ENCODE peak calls at places on chromosomes 2 and 18, in seven cellular contexts. One of them, this sample, is unnamed.

GRCh38 chr18:24417465-24417864 is 9.0 kb upstream of the IMPACT start:
- DNase-seq in lung: no peak
- DNase-seq in KBM-7: no peak
- DNase-seq in T follicular helper cell: no peak
- DNase-seq in KG1: no peak
- DNase-seq in IMR-90: no peak
- DNase-seq in AG09309: no peak
- DNase-seq in this sample: no peak

GRCh38 chr2:164739966-164740365 is 101.7 kb downstream of the COBLL1 start:
- DNase-seq in IMR-90: peak
- DNase-seq in T follicular helper cell: no peak
- DNase-seq in KG1: no peak
- DNase-seq in lung: no peak
- DNase-seq in KBM-7: no peak
- DNase-seq in AG09309: peak
- DNase-seq in this sample: no peak

GRCh38 chr2:16640867-16641266 is 24.8 kb downstream of the CYRIA start:
- DNase-seq in IMR-90: peak
- DNase-seq in T follicular helper cell: no peak
- DNase-seq in KG1: no peak
- DNase-seq in KBM-7: no peak
- DNase-seq in AG09309: no peak
- DNase-seq in lung: no peak
- DNase-seq in this sample: no peak

GRCh38 chr2:66919286-66919685 is 477.8 kb upstream of the ETAA1 start:
- DNase-seq in KG1: no peak
- DNase-seq in AG09309: no peak
- DNase-seq in T follicular helper cell: no peak
- DNase-seq in lung: no peak
- DNase-seq in IMR-90: no peak
- DNase-seq in KBM-7: no peak
- DNase-seq in this sample: no peak

GRCh38 chr2:96869281-96869823 is 528 bp downstream of the SEMA4C start:
- DNase-seq in KBM-7: no peak
- DNase-seq in lung: peak
- DNase-seq in KG1: no peak
- DNase-seq in T follicular helper cell: no peak
- DNase-seq in IMR-90: peak
- DNase-seq in AG09309: no peak
- DNase-seq in this sample: no peak

GRCh38 chr2:100752628-100753333 is 67.2 kb upstream of the NPAS2 start:
- DNase-seq in IMR-90: peak
- DNase-seq in KBM-7: no peak
- DNase-seq in AG09309: peak
- DNase-seq in T follicular helper cell: no peak
- DNase-seq in lung: no peak
- DNase-seq in KG1: no peak
- DNase-seq in this sample: no peak

GRCh38 chr2:29580223-29580622 is 341.2 kb downstream of the ALK start:
- DNase-seq in IMR-90: no peak
- DNase-seq in KG1: no peak
- DNase-seq in lung: no peak
- DNase-seq in AG09309: peak
- DNase-seq in KBM-7: no peak
- DNase-seq in T follicular helper cell: no peak
- DNase-seq in this sample: no peak

GRCh38 chr2:112916145-112916571 is 5.2 kb downstream of the IL37 start:
- DNase-seq in KG1: no peak
- DNase-seq in KBM-7: no peak
- DNase-seq in lung: no peak
- DNase-seq in IMR-90: no peak
- DNase-seq in T follicular helper cell: no peak
- DNase-seq in AG09309: no peak
- DNase-seq in this sample: no peak

GRCh38 chr2:226652388-226652787 is 147.2 kb downstream of the IRS1 start:
- DNase-seq in IMR-90: peak
- DNase-seq in lung: no peak
- DNase-seq in T follicular helper cell: no peak
- DNase-seq in KG1: no peak
- DNase-seq in AG09309: peak
- DNase-seq in KBM-7: no peak
- DNase-seq in this sample: no peak

GRCh38 chr2:100064592-100065006 is 77.8 kb downstream of the AFF3 start:
- DNase-seq in AG09309: no peak
- DNase-seq in KG1: no peak
- DNase-seq in KBM-7: no peak
- DNase-seq in IMR-90: no peak
- DNase-seq in T follicular helper cell: no peak
- DNase-seq in lung: no peak
- DNase-seq in this sample: no peak

GRCh38 chr2:132037527-132038178 is 124.1 kb downstream of the ANKRD30BL start:
- DNase-seq in T follicular helper cell: no peak
- DNase-seq in KBM-7: no peak
- DNase-seq in IMR-90: no peak
- DNase-seq in AG09309: no peak
- DNase-seq in lung: no peak
- DNase-seq in KG1: no peak
- DNase-seq in this sample: no peak

GRCh38 chr18:23189768-23190661 is 54.7 kb downstream of the CABLES1 start:
- DNase-seq in KG1: no peak
- DNase-seq in KBM-7: no peak
- DNase-seq in T follicular helper cell: no peak
- DNase-seq in IMR-90: no peak
- DNase-seq in AG09309: no peak
- DNase-seq in lung: peak
- DNase-seq in this sample: no peak

GRCh38 chr2:52465267-52465666 is 1302.3 kb upstream of the CHAC2 start:
- DNase-seq in KBM-7: no peak
- DNase-seq in IMR-90: peak
- DNase-seq in KG1: no peak
- DNase-seq in T follicular helper cell: no peak
- DNase-seq in AG09309: no peak
- DNase-seq in lung: no peak
- DNase-seq in this sample: no peak

GRCh38 chr2:100998235-100998573 is 3.9 kb upstream of the RPL31 start:
- DNase-seq in KG1: no peak
- DNase-seq in T follicular helper cell: no peak
- DNase-seq in KBM-7: no peak
- DNase-seq in AG09309: no peak
- DNase-seq in IMR-90: no peak
- DNase-seq in lung: no peak
- DNase-seq in this sample: no peak

GRCh38 chr2:223052710-223053261 is 796 bp downstream of the KCNE4 start:
- DNase-seq in lung: no peak
- DNase-seq in KBM-7: no peak
- DNase-seq in AG09309: no peak
- DNase-seq in KG1: no peak
- DNase-seq in IMR-90: no peak
- DNase-seq in T follicular helper cell: no peak
- DNase-seq in this sample: no peak

GRCh38 chr18:8264861-8265411 is 344.3 kb upstream of the RAB12 start:
- DNase-seq in T follicular helper cell: no peak
- DNase-seq in KBM-7: no peak
- DNase-seq in IMR-90: peak
- DNase-seq in AG09309: no peak
- DNase-seq in KG1: no peak
- DNase-seq in lung: no peak
- DNase-seq in this sample: no peak

GRCh38 chr2:239343460-239343859 is 57.4 kb downstream of the HDAC4 start:
- DNase-seq in AG09309: no peak
- DNase-seq in lung: no peak
- DNase-seq in T follicular helper cell: no peak
- DNase-seq in KG1: no peak
- DNase-seq in KBM-7: no peak
- DNase-seq in IMR-90: no peak
- DNase-seq in this sample: no peak

GRCh38 chr2:735670-736218 is 58.5 kb upstream of the TMEM18 start:
- DNase-seq in KBM-7: no peak
- DNase-seq in AG09309: no peak
- DNase-seq in lung: no peak
- DNase-seq in T follicular helper cell: no peak
- DNase-seq in KG1: no peak
- DNase-seq in IMR-90: no peak
- DNase-seq in this sample: no peak

GRCh38 chr18:2657043-2657512 is 1.6 kb downstream of the SMCHD1 start:
- DNase-seq in IMR-90: no peak
- DNase-seq in KG1: no peak
- DNase-seq in KBM-7: peak
- DNase-seq in AG09309: no peak
- DNase-seq in T follicular helper cell: no peak
- DNase-seq in lung: no peak
- DNase-seq in this sample: no peak

GRCh38 chr18:76979906-76980305 is 152.7 kb downstream of the MBP start:
- DNase-seq in lung: no peak
- DNase-seq in IMR-90: no peak
- DNase-seq in KBM-7: no peak
- DNase-seq in KG1: no peak
- DNase-seq in AG09309: no peak
- DNase-seq in T follicular helper cell: no peak
- DNase-seq in this sample: no peak

GRCh38 chr2:228767196-228767595 is 503.9 kb downstream of the PID1 start:
- DNase-seq in AG09309: peak
- DNase-seq in IMR-90: peak
- DNase-seq in T follicular helper cell: no peak
- DNase-seq in lung: no peak
- DNase-seq in KBM-7: no peak
- DNase-seq in KG1: no peak
- DNase-seq in this sample: no peak

GRCh38 chr18:12423393-12423792 is 15.7 kb downstream of the PRELID3A start:
- DNase-seq in IMR-90: no peak
- DNase-seq in AG09309: no peak
- DNase-seq in lung: no peak
- DNase-seq in KBM-7: no peak
- DNase-seq in KG1: no peak
- DNase-seq in T follicular helper cell: no peak
- DNase-seq in this sample: no peak

GRCh38 chr2:232400244-232401015 is 6.2 kb upstream of the ALPG start:
- DNase-seq in T follicular helper cell: no peak
- DNase-seq in lung: no peak
- DNase-seq in KG1: no peak
- DNase-seq in KBM-7: no peak
- DNase-seq in AG09309: no peak
- DNase-seq in IMR-90: no peak
- DNase-seq in this sample: no peak

GRCh38 chr2:158664987-158665386 is 130.1 kb upstream of the DAPL1 start:
- DNase-seq in KG1: no peak
- DNase-seq in lung: no peak
- DNase-seq in KBM-7: no peak
- DNase-seq in AG09309: no peak
- DNase-seq in IMR-90: peak
- DNase-seq in T follicular helper cell: no peak
- DNase-seq in this sample: no peak

GRCh38 chr2:3585239-3586109 is 9.4 kb upstream of the COLEC11 start:
- DNase-seq in AG09309: no peak
- DNase-seq in IMR-90: peak
- DNase-seq in KBM-7: no peak
- DNase-seq in lung: peak
- DNase-seq in KG1: no peak
- DNase-seq in T follicular helper cell: no peak
- DNase-seq in this sample: no peak

GRCh38 chr2:127410871-127411396 is 7.3 kb upstream of the PROC start:
- DNase-seq in KBM-7: no peak
- DNase-seq in lung: peak
- DNase-seq in KG1: no peak
- DNase-seq in IMR-90: peak
- DNase-seq in AG09309: peak
- DNase-seq in T follicular helper cell: no peak
- DNase-seq in this sample: no peak

GRCh38 chr2:71923143-71923525 is 224.5 kb downstream of the CYP26B1 start:
- DNase-seq in T follicular helper cell: no peak
- DNase-seq in lung: peak
- DNase-seq in KBM-7: no peak
- DNase-seq in IMR-90: no peak
- DNase-seq in AG09309: peak
- DNase-seq in KG1: no peak
- DNase-seq in this sample: no peak

GRCh38 chr2:197813093-197813787 is 8.8 kb downstream of the PLCL1 start:
- DNase-seq in KBM-7: peak
- DNase-seq in T follicular helper cell: no peak
- DNase-seq in lung: no peak
- DNase-seq in AG09309: no peak
- DNase-seq in IMR-90: peak
- DNase-seq in KG1: no peak
- DNase-seq in this sample: no peak

GRCh38 chr2:111209045-111209514 is 88.4 kb downstream of the BCL2L11 start:
- DNase-seq in AG09309: peak
- DNase-seq in KBM-7: peak
- DNase-seq in lung: no peak
- DNase-seq in KG1: no peak
- DNase-seq in IMR-90: peak
- DNase-seq in T follicular helper cell: no peak
- DNase-seq in this sample: no peak

GRCh38 chr2:11753886-11754704 is 7.7 kb downstream of the LPIN1 start:
- DNase-seq in KG1: peak
- DNase-seq in IMR-90: peak
- DNase-seq in lung: no peak
- DNase-seq in AG09309: no peak
- DNase-seq in KBM-7: peak
- DNase-seq in T follicular helper cell: peak
- DNase-seq in this sample: no peak